ENCODE peak calls at places on chromosome 21, in five cellular contexts. One of them, this sample, is unnamed.

GRCh38 chr21:36478207-36478701 is 1.7 kb downstream of the CLDN14 start:
- DNase-seq in AG09309: peak
- DNase-seq in ecto neural progenitor cell: no peak
- DNase-seq in NCI-H146: no peak
- DNase-seq in ELR: peak
- DNase-seq in this sample: no peak

GRCh38 chr21:43362306-43362927 is 64.5 kb downstream of the SIK1 start:
- DNase-seq in ELR: peak
- DNase-seq in NCI-H146: peak
- DNase-seq in ecto neural progenitor cell: no peak
- DNase-seq in AG09309: no peak
- DNase-seq in this sample: no peak

GRCh38 chr21:34996304-34997081 is 52.6 kb downstream of the RUNX1 start:
- DNase-seq in AG09309: no peak
- DNase-seq in ecto neural progenitor cell: no peak
- DNase-seq in NCI-H146: no peak
- DNase-seq in ELR: peak
- DNase-seq in this sample: no peak

GRCh38 chr21:44273046-44273445 is 11.3 kb upstream of the DNMT3L start:
- DNase-seq in NCI-H146: no peak
- DNase-seq in AG09309: no peak
- DNase-seq in ELR: no peak
- DNase-seq in ecto neural progenitor cell: no peak
- DNase-seq in this sample: no peak

GRCh38 chr21:33817663-33818433 is 97.8 kb downstream of the ATP5PO start:
- DNase-seq in AG09309: no peak
- DNase-seq in NCI-H146: peak
- DNase-seq in ecto neural progenitor cell: no peak
- DNase-seq in ELR: no peak
- DNase-seq in this sample: no peak

GRCh38 chr21:44758141-44758561 is 43.5 kb downstream of the UBE2G2 start:
- DNase-seq in NCI-H146: no peak
- DNase-seq in AG09309: no peak
- DNase-seq in ELR: no peak
- DNase-seq in ecto neural progenitor cell: no peak
- DNase-seq in this sample: no peak

GRCh38 chr21:37908691-37909090 is 7.6 kb downstream of the KCNJ6 start:
- DNase-seq in NCI-H146: no peak
- DNase-seq in ecto neural progenitor cell: no peak
- DNase-seq in ELR: peak
- DNase-seq in AG09309: no peak
- DNase-seq in this sample: no peak

GRCh38 chr21:43825936-43826622 is 36.7 kb downstream of the RRP1 start:
- DNase-seq in AG09309: no peak
- DNase-seq in NCI-H146: peak
- DNase-seq in ecto neural progenitor cell: no peak
- DNase-seq in ELR: no peak
- DNase-seq in this sample: peak

GRCh38 chr21:28884481-28884880 is 108.2 kb downstream of the LTN1 start:
- DNase-seq in NCI-H146: no peak
- DNase-seq in ecto neural progenitor cell: no peak
- DNase-seq in AG09309: no peak
- DNase-seq in ELR: peak
- DNase-seq in this sample: no peak

GRCh38 chr21:44695641-44696040 is 1.3 kb upstream of the KRTAP10-12 start:
- DNase-seq in AG09309: no peak
- DNase-seq in ELR: no peak
- DNase-seq in NCI-H146: no peak
- DNase-seq in ecto neural progenitor cell: no peak
- DNase-seq in this sample: no peak

GRCh38 chr21:15063081-15063820 is 1.5 kb downstream of the NRIP1 start:
- DNase-seq in ELR: peak
- DNase-seq in AG09309: no peak
- DNase-seq in ecto neural progenitor cell: no peak
- DNase-seq in NCI-H146: no peak
- DNase-seq in this sample: peak

GRCh38 chr21:31727181-31727580 is 4.7 kb downstream of the SCAF4 start:
- DNase-seq in NCI-H146: no peak
- DNase-seq in ELR: no peak
- DNase-seq in AG09309: no peak
- DNase-seq in ecto neural progenitor cell: no peak
- DNase-seq in this sample: no peak

GRCh38 chr21:33047231-33047630 is 21.5 kb downstream of the OLIG2 start:
- DNase-seq in NCI-H146: no peak
- DNase-seq in ecto neural progenitor cell: no peak
- DNase-seq in AG09309: peak
- DNase-seq in ELR: peak
- DNase-seq in this sample: no peak

GRCh38 chr21:26795866-26796329 is 49.3 kb downstream of the ADAMTS1 start:
- DNase-seq in NCI-H146: no peak
- DNase-seq in ELR: peak
- DNase-seq in ecto neural progenitor cell: no peak
- DNase-seq in AG09309: peak
- DNase-seq in this sample: no peak

GRCh38 chr21:42356036-42356435 is 5.2 kb upstream of the TFF2 start:
- DNase-seq in NCI-H146: no peak
- DNase-seq in ecto neural progenitor cell: no peak
- DNase-seq in AG09309: no peak
- DNase-seq in ELR: no peak
- DNase-seq in this sample: no peak

GRCh38 chr21:36474591-36474990 is 5.3 kb downstream of the CLDN14 start:
- DNase-seq in AG09309: no peak
- DNase-seq in ELR: no peak
- DNase-seq in ecto neural progenitor cell: no peak
- DNase-seq in NCI-H146: no peak
- DNase-seq in this sample: no peak

GRCh38 chr21:41902946-41903345 is 23.8 kb upstream of the PRDM15 start:
- DNase-seq in AG09309: no peak
- DNase-seq in ecto neural progenitor cell: no peak
- DNase-seq in NCI-H146: no peak
- DNase-seq in ELR: no peak
- DNase-seq in this sample: no peak

GRCh38 chr21:32457360-32457840 is 44.9 kb downstream of the EVA1C start:
- DNase-seq in AG09309: no peak
- DNase-seq in ecto neural progenitor cell: no peak
- DNase-seq in ELR: peak
- DNase-seq in NCI-H146: no peak
- DNase-seq in this sample: peak

GRCh38 chr21:45859762-45860357 is 121.7 kb upstream of the COL6A1 start:
- DNase-seq in ecto neural progenitor cell: peak
- DNase-seq in ELR: no peak
- DNase-seq in NCI-H146: no peak
- DNase-seq in AG09309: no peak
- DNase-seq in this sample: no peak

GRCh38 chr21:43206231-43207042 is 37.6 kb downstream of the CRYAA start:
- DNase-seq in AG09309: no peak
- DNase-seq in ELR: no peak
- DNase-seq in ecto neural progenitor cell: peak
- DNase-seq in NCI-H146: no peak
- DNase-seq in this sample: no peak

GRCh38 chr21:37149411-37149810 is 76.4 kb downstream of the TTC3 start:
- DNase-seq in AG09309: peak
- DNase-seq in NCI-H146: no peak
- DNase-seq in ELR: peak
- DNase-seq in ecto neural progenitor cell: no peak
- DNase-seq in this sample: peak

GRCh38 chr21:37496972-37497371 is 130.4 kb downstream of the DYRK1A start:
- DNase-seq in ecto neural progenitor cell: no peak
- DNase-seq in NCI-H146: no peak
- DNase-seq in ELR: peak
- DNase-seq in AG09309: no peak
- DNase-seq in this sample: no peak

GRCh38 chr21:41933259-41934079 is 20.3 kb downstream of the C2CD2 start:
- DNase-seq in ELR: peak
- DNase-seq in AG09309: no peak
- DNase-seq in NCI-H146: no peak
- DNase-seq in ecto neural progenitor cell: no peak
- DNase-seq in this sample: no peak

GRCh38 chr21:44065428-44065827 is 41.8 kb upstream of the PWP2 start:
- DNase-seq in AG09309: no peak
- DNase-seq in ecto neural progenitor cell: no peak
- DNase-seq in ELR: peak
- DNase-seq in NCI-H146: no peak
- DNase-seq in this sample: no peak

GRCh38 chr21:42524341-42525227 is 10.9 kb downstream of the SLC37A1 start:
- DNase-seq in ecto neural progenitor cell: peak
- DNase-seq in AG09309: peak
- DNase-seq in NCI-H146: peak
- DNase-seq in ELR: peak
- DNase-seq in this sample: peak

This sample was measured in HepG2.